ENCODE peak calls at places on chromosomes 2 and 18, in four cellular contexts. K is activated CD4-positive, alpha-beta T cell treated with anti-CD3 and anti-CD28 coated beads, Interleukin-2, amount 10 ng/mL, durations not matched to agents 7 days and 5 days; H is heart left ventricle; Y is cerebellar cortex. Z is an unnamed sample.

GRCh38 chr18:493974-494601 is 6.4 kb downstream of the COLEC12 start:
- DNase-seq in K (no peak), H (no peak), Y (no peak), Z (no peak)

GRCh38 chr2:235726554-235726953 is 232.7 kb downstream of the AGAP1 start:
- DNase-seq in K (no peak), H (no peak), Y (no peak), Z (no peak)

GRCh38 chr18:32906506-32907214 is 133.8 kb upstream of the KLHL14 start:
- DNase-seq in K (no peak), H (no peak), Y (no peak), Z (no peak)

GRCh38 chr2:41878056-41878455 is 169.8 kb upstream of the PKDCC start:
- DNase-seq in K (no peak), H (no peak), Y (no peak), Z (no peak)

GRCh38 chr18:7000484-7001096 is 117.0 kb downstream of the LAMA1 start:
- DNase-seq in K (no peak), H (no peak), Y (peak), Z (no peak)

GRCh38 chr18:42719221-42719620 is 396.3 kb downstream of the RIT2 start:
- DNase-seq in K (no peak), H (no peak), Y (peak), Z (no peak)

GRCh38 chr2:45541450-45541849 is 69.6 kb downstream of the SRBD1 start:
- DNase-seq in K (no peak), H (no peak), Y (no peak), Z (no peak)

GRCh38 chr18:59918320-59918755 is 18.5 kb downstream of the PMAIP1 start:
- DNase-seq in K (no peak), H (peak), Y (no peak), Z (peak)

GRCh38 chr18:48300463-48300961 is 108.7 kb downstream of the ZBTB7C start:
- DNase-seq in K (peak), H (peak), Y (no peak), Z (peak)

GRCh38 chr2:2769481-2770431 is 438.7 kb upstream of the MYT1L start:
- DNase-seq in K (no peak), H (peak), Y (peak), Z (no peak)

GRCh38 chr2:196075196-196075595 is 6.6 kb upstream of the DNAH7 start:
- DNase-seq in K (no peak), H (no peak), Y (no peak), Z (no peak)

GRCh38 chr2:56292966-56293365 is 109.2 kb downstream of the CCDC85A start:
- DNase-seq in K (no peak), H (no peak), Y (no peak), Z (no peak)

GRCh38 chr2:179594268-179595112 is 266.9 kb downstream of the ZNF385B start:
- DNase-seq in K (no peak), H (no peak), Y (no peak), Z (no peak)

GRCh38 chr2:196597531-196597930 is 42.0 kb upstream of the CCDC150 start:
- DNase-seq in K (no peak), H (no peak), Y (no peak), Z (no peak)

GRCh38 chr2:73776869-73777519 is 2.9 kb downstream of the DUSP11 start:
- DNase-seq in K (no peak), H (no peak), Y (no peak), Z (no peak)

GRCh38 chr2:96967436-96967835 is 18.9 kb downstream of the FAM178B start:
- DNase-seq in K (no peak), H (no peak), Y (no peak), Z (no peak)

GRCh38 chr2:164048729-164049128 is 312.9 kb upstream of the FIGN start:
- DNase-seq in K (no peak), H (no peak), Y (no peak), Z (no peak)

GRCh38 chr2:120177011-120177621 is 46.1 kb downstream of the TMEM185B start:
- DNase-seq in K (peak), H (peak), Y (no peak), Z (peak)

GRCh38 chr2:66661253-66662173 is 226.6 kb downstream of the MEIS1 start:
- DNase-seq in K (no peak), H (no peak), Y (no peak), Z (no peak)

GRCh38 chr2:25257032-25257455 is 84.7 kb downstream of the DNMT3A start:
- DNase-seq in K (no peak), H (peak), Y (peak), Z (no peak)

GRCh38 chr18:13623348-13623747 is 103.0 kb downstream of the FAM210A start:
- DNase-seq in K (no peak), H (no peak), Y (no peak), Z (no peak)

GRCh38 chr18:62781893-62782292 is 66.6 kb downstream of the PHLPP1 start:
- DNase-seq in K (no peak), H (no peak), Y (no peak), Z (no peak)

GRCh38 chr2:237715459-237715947 is 83.1 kb upstream of the RBM44 start:
- DNase-seq in K (no peak), H (peak), Y (no peak), Z (peak)

GRCh38 chr2:18910843-18911242 is 321.5 kb upstream of the NT5C1B start:
- DNase-seq in K (no peak), H (no peak), Y (no peak), Z (no peak)

GRCh38 chr2:25939257-25939668 is 43.0 kb downstream of the KIF3C start:
- DNase-seq in K (no peak), H (no peak), Y (peak), Z (no peak)

GRCh38 chr2:44543773-44544725 is 182.3 kb downstream of the CAMKMT start:
- DNase-seq in K (no peak), H (no peak), Y (peak), Z (no peak)

GRCh38 chr2:64291181-64291580 is 147.0 kb upstream of the PELI1 start:
- DNase-seq in K (no peak), H (no peak), Y (no peak), Z (no peak)

GRCh38 chr2:3160751-3161330 is 216.8 kb downstream of the EIPR1 start:
- DNase-seq in K (no peak), H (no peak), Y (no peak), Z (no peak)

GRCh38 chr2:179422037-179422643 is 157.5 kb upstream of the SESTD1 start:
- DNase-seq in K (peak), H (peak), Y (peak), Z (peak)

GRCh38 chr2:207487650-207488315 is 42.0 kb upstream of the CREB1 start:
- DNase-seq in K (no peak), H (no peak), Y (no peak), Z (no peak)

Z was measured in activated CD8-positive, alpha-beta memory T cell treated with anti-CD3 and anti-CD28 coated beads, Interleukin-2, amount 10 ng/mL, durations not matched to agents 7 days and 5 days.